ENCODE peak calls at places on chromosomes 7 and 10, in eight cellular contexts. M, X, I, C, P, Z, N and J are unnamed samples.

GRCh38 chr10:60733189-60733815 is 45.0 kb upstream of the CDK1 start:
- DNase-seq in Z (peak; percentile 88), X (no peak), M (peak; percentile 14), C (peak; percentile 71), I (peak; percentile 46), P (peak; percentile 88), N (peak; percentile 79), J (peak; percentile 45)

GRCh38 chr10:29266641-29267040 is 22.2 kb upstream of the LYZL1 start:
- DNase-seq in I (no peak), P (no peak), N (peak; percentile 71), C (no peak), Z (peak; percentile 64), X (no peak), M (no peak), J (peak; percentile 11)

GRCh38 chr10:30420774-30421173 is 13.2 kb upstream of the MAP3K8 start:
- DNase-seq in C (no peak), N (no peak), P (no peak), Z (no peak), M (no peak), I (no peak), X (no peak), J (no peak)

GRCh38 chr10:24479806-24480205 is 243.9 kb downstream of the ARHGAP21 start:
- DNase-seq in C (no peak), N (no peak), P (no peak), I (no peak), X (no peak), M (no peak), Z (no peak), J (no peak)

GRCh38 chr7:131927770-131928169 is 371.3 kb upstream of the PODXL start:
- DNase-seq in C (no peak), X (no peak), Z (no peak), P (no peak), M (no peak), N (no peak), I (no peak), J (no peak)

GRCh38 chr7:132337450-132338080 is 238.7 kb downstream of the PLXNA4 start:
- DNase-seq in C (peak; percentile 53), Z (no peak), P (no peak), M (no peak), I (no peak), X (no peak), N (no peak), J (no peak)

GRCh38 chr10:49106451-49106850 is 8.9 kb downstream of the VSTM4 start:
- DNase-seq in I (peak; percentile 68), N (no peak), C (no peak), M (peak; percentile 71), P (no peak), X (no peak), Z (no peak), J (no peak)

GRCh38 chr7:38600746-38601145 is 30.4 kb downstream of the AMPH start:
- DNase-seq in Z (no peak), C (no peak), I (no peak), N (no peak), P (no peak), M (no peak), X (no peak), J (no peak)

GRCh38 chr7:134741901-134742635 is 37.4 kb upstream of the CALD1 start:
- DNase-seq in N (peak; percentile 98), Z (peak; percentile 85), C (no peak), X (no peak), P (no peak), I (peak; percentile 55), M (no peak), J (peak; percentile 27)

GRCh38 chr10:131972474-131973071 is 9.2 kb downstream of the BNIP3 start:
- DNase-seq in P (peak; percentile 82), C (peak; percentile 40), X (no peak), M (peak; percentile 46), Z (no peak), I (peak; percentile 83), N (no peak), J (no peak)

GRCh38 chr10:33899578-33900531 is 565.4 kb upstream of the NRP1 start:
- DNase-seq in X (no peak), C (no peak), M (no peak), P (no peak), N (no peak), I (no peak), Z (no peak), J (no peak)
- H3K27ac ChIP-seq in X (no peak overlapping the region), C (no peak overlapping the region), M (no peak overlapping the region), P (no peak overlapping the region), N (no peak overlapping the region), I (no peak overlapping the region), Z (no peak overlapping the region), J (no peak overlapping the region)

DNA sequence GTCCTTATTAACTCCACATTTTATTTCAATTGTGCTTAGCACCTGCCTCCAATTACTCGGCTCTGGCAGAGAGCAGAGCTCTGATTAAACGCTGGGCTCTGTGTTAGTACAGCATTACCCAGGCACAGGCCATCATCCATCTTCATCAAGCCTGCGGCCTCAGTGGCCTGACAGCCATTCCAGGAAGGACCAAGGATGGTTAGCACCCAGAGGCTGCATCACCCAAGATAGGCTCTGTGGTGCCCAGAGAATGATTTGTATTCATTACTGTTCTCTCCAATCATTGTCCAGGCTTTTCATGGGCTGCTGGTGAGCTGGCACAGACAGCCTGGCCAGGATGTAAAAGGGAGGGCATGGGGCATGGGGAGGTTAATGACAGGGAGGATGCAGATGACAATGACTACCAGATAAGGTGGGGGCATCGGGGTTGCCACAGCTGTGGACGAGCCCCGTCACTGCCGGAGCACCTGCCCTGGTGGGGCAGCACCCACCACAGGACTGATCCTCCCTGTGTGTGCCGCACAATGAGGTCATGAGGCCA is 123.4 kb downstream of the PTPN20 start:
- DNase-seq in N (no peak), X (no peak), C (no peak), Z (no peak), I (peak; percentile 19), P (no peak), M (no peak), J (no peak)
- H3K27ac ChIP-seq in N (no peak overlapping the region), X (no peak overlapping the region), C (no peak overlapping the region), Z (no peak overlapping the region), I (no peak overlapping the region), P (no peak overlapping the region), M (no peak overlapping the region), J (no peak overlapping the region)

GRCh38 chr7:76281706-76282343 is 20.6 kb upstream of the HSPB1 start:
- DNase-seq in N (peak; percentile 48), P (peak; percentile 64), I (no peak), C (no peak), X (no peak), M (no peak), Z (peak; percentile 72), J (no peak)
- H3K27ac ChIP-seq in N (no peak overlapping the region), P (no peak overlapping the region), I (no peak overlapping the region), C (no peak overlapping the region), X (no peak overlapping the region), M (no peak overlapping the region), Z (no peak overlapping the region), J (no peak overlapping the region)

DNA sequence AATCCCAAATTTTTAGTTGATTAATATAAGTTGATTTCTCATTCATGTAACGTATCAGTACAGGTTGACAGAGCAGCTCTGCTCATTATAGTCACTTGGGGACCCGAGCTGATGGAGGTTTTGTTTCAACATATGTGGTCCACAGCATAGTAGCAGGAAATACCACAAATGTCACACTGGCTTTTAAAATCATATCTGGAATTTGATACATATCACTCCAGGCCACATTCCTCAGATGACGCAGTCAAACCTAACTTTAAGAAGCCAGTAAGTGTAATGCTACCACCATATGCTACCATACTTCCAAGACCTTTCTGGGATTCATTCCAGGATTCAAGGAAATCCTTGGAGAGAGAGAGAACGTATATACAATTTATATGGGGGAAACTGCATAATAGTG is 156.3 kb downstream of the PHF14 start:
- DNase-seq in Z (no peak), N (peak; percentile 39), C (no peak), P (no peak), I (no peak), X (no peak), M (no peak), J (no peak)
- H3K27ac ChIP-seq in Z (no peak overlapping the region), N (no peak overlapping the region), C (no peak overlapping the region), P (no peak overlapping the region), I (no peak overlapping the region), X (no peak overlapping the region), M (no peak overlapping the region), J (no peak overlapping the region)

GRCh38 chr10:119494224-119495060 is 48.1 kb downstream of the RGS10 start:
- DNase-seq in M (no peak), I (no peak), P (no peak), X (no peak), Z (no peak), N (no peak), C (no peak), J (no peak)
- H3K27ac ChIP-seq in M (no peak overlapping the region), I (no peak overlapping the region), P (no peak overlapping the region), X (no peak overlapping the region), Z (no peak overlapping the region), N (no peak overlapping the region), C (peak overlapping the region; percentile 19), J (no peak overlapping the region)